ENCODE peak calls at places on chromosomes 3 and 15, in ten cellular contexts. C is IMR-90, E is left ventricle myocardium inferior, B is endodermal cell, F is RWPE2, A is mammary epithelial cell, G is stomach, J is ovary, M is psoas muscle, X is heart right ventricle. H is an unnamed sample.
A peak's percentile ranks its signal among the peaks of the same experiment; 100 is the strongest.

GRCh38 chr3:160987982-160988964 is 116.9 kb downstream of the B3GALNT1 start:
- DNase-seq in X (no peak), F (no peak), M (no peak), B (no peak), E (no peak), C (no peak), A (no peak), G (no peak), J (no peak), H (no peak)

GRCh38 chr3:57718118-57718517 is 25.2 kb upstream of the DENND6A start:
- DNase-seq in M (no peak), F (no peak), A (no peak), C (no peak), X (no peak), J (no peak), G (no peak), E (no peak), B (no peak), H (no peak)

GRCh38 chr3:50502225-50502583 is 1.2 kb downstream of the CACNA2D2 start:
- DNase-seq in B (no peak), C (no peak), A (no peak), E (no peak), X (no peak), G (no peak), F (no peak), J (no peak), M (no peak), H (no peak)

GRCh38 chr3:72702997-72703396 is 145.2 kb downstream of the SHQ1 start:
- DNase-seq in J (no peak), G (no peak), F (no peak), B (no peak), C (no peak), M (no peak), A (no peak), E (no peak), X (no peak), H (no peak)

GRCh38 chr3:106086636-106087035 is 217.8 kb upstream of the CBLB start:
- DNase-seq in C (no peak), J (no peak), E (no peak), A (peak; percentile 35), B (no peak), M (no peak), F (no peak), X (no peak), G (no peak), H (no peak)

GRCh38 chr3:146865175-146865755 is 260.1 kb upstream of the PLSCR5 start:
- DNase-seq in A (no peak), J (no peak), F (no peak), G (no peak), E (no peak), B (peak; percentile 56), C (no peak), M (no peak), X (no peak), H (no peak)

GRCh38 chr15:91541286-91541685 is 312.2 kb upstream of the SLCO3A1 start:
- DNase-seq in G (no peak), X (no peak), E (no peak), A (peak; percentile 28), B (no peak), M (no peak), F (no peak), C (peak; percentile 42), J (no peak), H (no peak)

GRCh38 chr15:40881351-40881750 is 7.3 kb upstream of the RHOV start:
- DNase-seq in M (no peak), F (no peak), J (no peak), X (no peak), E (no peak), G (no peak), C (no peak), A (no peak), B (no peak), H (no peak)

GRCh38 chr15:89489376-89489775 is 7.0 kb downstream of the RHCG start:
- DNase-seq in A (no peak), E (no peak), G (no peak), C (no peak), X (no peak), F (peak; percentile 67), M (no peak), J (no peak), B (peak; percentile 54), H (no peak)

GRCh38 chr3:64108784-64109317 is 85.6 kb upstream of the PSMD6 start:
- DNase-seq in G (no peak), A (no peak), E (no peak), M (no peak), J (no peak), B (no peak), C (no peak), F (no peak), X (no peak), H (no peak)

GRCh38 chr3:184486614-184487013 is 75.0 kb upstream of the EPHB3 start:
- DNase-seq in B (no peak), M (no peak), G (no peak), X (no peak), E (no peak), A (no peak), F (no peak), C (no peak), J (no peak), H (no peak)

GRCh38 chr15:31344824-31345605 is 18.4 kb downstream of the KLF13 start:
- DNase-seq in A (no peak), F (peak; percentile 68), J (no peak), G (no peak), E (peak; percentile 72), C (no peak), M (peak; percentile 50), B (no peak), X (peak; percentile 61), H (no peak)

GRCh38 chr3:18208856-18209255 is 216.3 kb downstream of the SATB1 start:
- DNase-seq in X (no peak), F (no peak), M (no peak), C (no peak), J (no peak), A (no peak), G (no peak), E (no peak), B (no peak), H (no peak)

GRCh38 chr15:33837294-33837693 is 131.0 kb upstream of the CHRM5 start:
- DNase-seq in F (no peak), B (no peak), M (no peak), G (no peak), C (no peak), A (no peak), X (no peak), J (no peak), E (no peak), H (no peak)

GRCh38 chr3:81245043-81245442 is 516.4 kb downstream of the GBE1 start:
- DNase-seq in C (no peak), J (no peak), B (no peak), F (no peak), A (no peak), X (no peak), E (no peak), M (no peak), G (no peak), H (no peak)
- H3K27ac ChIP-seq in C (no peak overlapping the region), J (no peak overlapping the region), B (no peak overlapping the region), F (no peak overlapping the region), A (no peak overlapping the region), X (no peak overlapping the region), E (no peak overlapping the region), M (no peak overlapping the region), G (no peak overlapping the region), H (no peak overlapping the region)

GRCh38 chr3:156554842-156555687 is at the start of gene SSR3:
- DNase-seq in B (peak; percentile 99), J (peak; percentile 99), E (peak; percentile 99), G (peak; percentile 99), F (peak; percentile 99), X (peak; percentile 99), M (peak; percentile 100), C (peak; percentile 100), A (peak; percentile 99), H (peak; percentile 99)
- TF ChIP-seq CTCF in B (peak; percentile 57), J (peak; percentile 31), E (peak; percentile 57), G (peak; percentile 45), F (no peak), X (peak; percentile 11), M (peak; percentile 27), C (no peak), A (no peak), H (no peak)

GRCh38 chr15:99438222-99438592 is 127.6 kb upstream of the MEF2A start:
- DNase-seq in E (no peak), C (no peak), J (peak; percentile 9), M (no peak), X (no peak), A (no peak), G (no peak), F (peak; percentile 52), B (peak; percentile 50), H (no peak)

GRCh38 chr15:99435138-99435695 is 130.6 kb upstream of the MEF2A start:
- DNase-seq in F (peak; percentile 78), B (peak; percentile 51), J (peak; percentile 8), M (no peak), A (peak; percentile 65), X (no peak), E (no peak), C (no peak), G (peak; percentile 79), H (no peak)

GRCh38 chr15:99435761-99436346 is 129.9 kb upstream of the MEF2A start:
- DNase-seq in E (no peak), M (no peak), G (peak; percentile 19), C (no peak), F (peak; percentile 60), B (peak; percentile 36), X (no peak), J (no peak), A (no peak), H (no peak)

GRCh38 chr15:99437315-99438221 is 128.2 kb upstream of the MEF2A start:
- DNase-seq in E (no peak), C (no peak), F (peak; percentile 65), G (peak; percentile 18), M (no peak), X (no peak), A (no peak), J (peak; percentile 11), B (peak; percentile 49), H (no peak)

DNA sequence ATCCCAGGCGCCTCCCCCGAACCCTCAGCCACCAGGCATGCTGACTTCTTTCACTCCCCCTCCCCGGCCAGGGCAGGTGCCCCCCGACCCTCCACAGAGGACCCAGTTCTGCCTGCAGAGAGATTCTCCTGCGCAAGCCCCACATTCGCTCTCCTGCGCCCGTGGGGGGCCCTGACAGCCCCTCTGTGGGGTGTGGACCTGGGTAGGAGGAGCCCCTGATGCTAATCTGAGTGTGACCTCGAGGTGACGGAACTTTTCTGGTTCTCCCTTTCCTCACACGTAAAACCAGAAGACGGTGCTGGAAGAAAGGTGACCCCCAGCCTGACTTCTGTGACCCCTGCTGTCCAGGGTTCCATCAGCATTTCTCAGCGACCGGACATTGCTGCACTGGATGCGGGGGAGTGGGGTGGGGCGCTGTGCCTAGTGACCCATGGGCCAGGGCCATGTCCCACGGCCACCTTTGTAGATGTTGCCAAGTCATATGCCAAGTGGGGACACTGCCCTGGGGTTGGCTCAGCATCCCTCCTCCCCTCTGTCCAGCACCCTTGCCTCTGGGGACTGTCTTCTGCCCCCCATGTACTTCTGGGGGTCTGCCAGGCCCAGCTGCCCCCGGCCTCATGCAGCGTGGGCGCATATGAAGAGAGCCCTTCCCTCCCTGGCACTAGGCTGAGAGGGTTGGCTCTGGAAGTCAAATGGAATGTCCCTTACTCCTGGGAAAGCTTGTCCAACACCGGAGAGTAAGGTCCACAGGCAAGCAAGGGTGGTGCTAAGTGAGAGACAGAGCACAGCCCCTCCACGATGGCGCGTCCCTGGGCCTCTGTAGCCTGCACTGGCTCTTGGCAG is 129.1 kb upstream of the MEF2A start:
- DNase-seq in J (peak; percentile 12), B (peak; percentile 48), C (no peak), M (no peak), A (no peak), X (no peak), E (no peak), F (peak; percentile 66), G (peak; percentile 20), H (no peak)
- H3K27ac ChIP-seq in J (no peak overlapping the region), B (no peak overlapping the region), C (no peak overlapping the region), M (no peak overlapping the region), A (no peak overlapping the region), X (peak overlapping the region; percentile 73), E (peak overlapping the region; percentile 80), F (no peak overlapping the region), G (no peak overlapping the region), H (no peak overlapping the region)

GRCh38 chr15:53716909-53717878 is 42.3 kb downstream of the WDR72 start:
- DNase-seq in J (no peak), A (peak; percentile 2), B (no peak), F (no peak), C (no peak), E (no peak), X (no peak), M (no peak), G (no peak), H (no peak)
- TF ChIP-seq CTCF in J (no peak), A (peak; percentile 38), B (peak; percentile 62), F (peak; percentile 80), C (no peak), E (peak; percentile 50), X (no peak), M (peak; percentile 34), G (no peak), H (no peak)

H was measured in CD4-positive, alpha-beta T cell.